ENCODE peak calls at places on chromosomes 5 and 9, in five cellular contexts. T is substantia nigra, W is lower lobe of right lung, J is keratinocyte, B is AG04450. P is an unnamed sample.

GRCh38 chr5:142689081-142689480 is 3.2 kb upstream of the FGF1 start:
- DNase-seq in T (no peak), W (no peak), J (no peak), B (no peak), P (no peak)

GRCh38 chr9:75715360-75715759 is 175.1 kb upstream of the PCSK5 start:
- DNase-seq in T (no peak), W (no peak), J (no peak), B (no peak), P (no peak)

GRCh38 chr5:125196479-125197183 is 450.2 kb upstream of the ZNF608 start:
- DNase-seq in T (no peak), W (no peak), J (no peak), B (no peak), P (no peak)

GRCh38 chr5:119840175-119840574 is 210.8 kb downstream of the FAM170A start:
- DNase-seq in T (no peak), W (no peak), J (no peak), B (no peak), P (no peak)

GRCh38 chr9:136078498-136079011 is 16.5 kb downstream of the NACC2 start:
- DNase-seq in T (no peak), W (peak), J (no peak), B (no peak), P (no peak)

GRCh38 chr9:95082401-95083084 is 235.0 kb downstream of the FANCC start:
- DNase-seq in T (no peak), W (no peak), J (no peak), B (no peak), P (no peak)

GRCh38 chr5:58156977-58157701 is 302.7 kb downstream of the PLK2 start:
- DNase-seq in T (no peak), W (no peak), J (no peak), B (no peak), P (no peak)

GRCh38 chr5:119458911-119459632 is 6.8 kb downstream of the HSD17B4 start:
- DNase-seq in T (no peak), W (no peak), J (no peak), B (no peak), P (no peak)

GRCh38 chr5:180557201-180557809 is 34.0 kb downstream of the SCGB3A1 start:
- DNase-seq in T (no peak), W (no peak), J (no peak), B (no peak), P (no peak)

GRCh38 chr5:55694152-55694830 is 17.8 kb downstream of the SLC38A9 start:
- DNase-seq in T (no peak), W (no peak), J (no peak), B (no peak), P (no peak)

GRCh38 chr9:3177921-3178320 is 334.0 kb upstream of the PUM3 start:
- DNase-seq in T (no peak), W (no peak), J (no peak), B (no peak), P (no peak)

GRCh38 chr5:43704243-43704642 is 101.3 kb downstream of the NNT start:
- DNase-seq in T (no peak), W (no peak), J (no peak), B (no peak), P (no peak)

GRCh38 chr5:141695627-141696180 is 13.7 kb upstream of the ARAP3 start:
- DNase-seq in T (no peak), W (no peak), J (no peak), B (no peak), P (no peak)

GRCh38 chr5:178346607-178347334 is 114.2 kb upstream of the PHYKPL start:
- DNase-seq in T (no peak), W (peak), J (no peak), B (no peak), P (no peak)

GRCh38 chr9:137459147-137459600 is at the start of gene NSMF:
- DNase-seq in T (peak), W (peak), J (no peak), B (peak), P (peak)

GRCh38 chr9:94150890-94151660 is 66.8 kb downstream of the PTPDC1 start:
- DNase-seq in T (no peak), W (no peak), J (no peak), B (no peak), P (no peak)

GRCh38 chr9:649128-650074 is 192.1 kb upstream of the DMRT1 start:
- DNase-seq in T (no peak), W (no peak), J (no peak), B (no peak), P (no peak)

GRCh38 chr5:11197726-11198125 is 436.7 kb upstream of the DAP start:
- DNase-seq in T (no peak), W (no peak), J (no peak), B (no peak), P (no peak)

GRCh38 chr9:76571288-76572204 is 112.6 kb downstream of the GCNT1 start:
- DNase-seq in T (no peak), W (peak), J (no peak), B (no peak), P (no peak)

GRCh38 chr5:127994087-127994660 is 89.4 kb upstream of the SLC12A2 start:
- DNase-seq in T (no peak), W (no peak), J (no peak), B (no peak), P (no peak)

GRCh38 chr5:98957307-98957706 is 28.5 kb upstream of the CHD1 start:
- DNase-seq in T (no peak), W (no peak), J (no peak), B (no peak), P (no peak)

GRCh38 chr5:14684757-14685156 is 20.2 kb downstream of the OTULIN start:
- DNase-seq in T (no peak), W (no peak), J (no peak), B (no peak), P (no peak)

GRCh38 chr5:34008721-34009120 is 871 bp upstream of the AMACR start:
- DNase-seq in T (no peak), W (no peak), J (no peak), B (no peak), P (no peak)

DNA sequence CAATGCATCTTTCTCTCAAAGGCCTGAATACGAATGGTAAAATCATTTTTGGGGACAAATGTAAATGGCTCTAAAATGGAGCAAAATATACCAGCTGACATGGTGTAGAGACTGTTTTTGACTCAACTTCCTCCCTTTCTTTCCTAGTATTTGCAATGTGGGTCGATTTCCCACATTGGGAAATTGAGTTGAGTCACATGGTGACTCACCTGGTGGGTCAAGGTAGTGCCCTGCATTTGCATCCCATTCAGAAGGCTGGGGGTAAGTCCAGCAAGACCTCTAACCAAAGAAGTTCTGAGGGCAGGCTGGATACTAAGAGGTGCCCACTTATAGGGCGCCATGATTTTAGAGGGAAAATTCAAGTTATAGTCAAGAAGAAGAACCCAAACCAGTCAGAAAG is 179.6 kb upstream of the MPDZ start:
- DNase-seq in T (no peak), W (no peak), J (no peak), B (no peak), P (no peak)
- H3K27ac ChIP-seq in T (no peak), W (no peak), J (no peak), B (no peak), P (no peak)

GRCh38 chr5:17216974-17217325 is 481 bp upstream of the BASP1 start:
- DNase-seq in T (no peak), W (peak), J (no peak), B (no peak), P (no peak)
- H3K27ac ChIP-seq in T (no peak), W (peak), J (no peak), B (no peak), P (peak)

GRCh38 chr9:87148391-87149237 is 201.3 kb upstream of the GAS1 start:
- DNase-seq in T (peak), W (peak), J (no peak), B (no peak), P (no peak)
- H3K27ac ChIP-seq in T (peak), W (peak), J (peak), B (peak), P (no peak)

GRCh38 chr9:121313458-121314152 is 45.6 kb downstream of the GSN start:
- DNase-seq in T (no peak), W (peak), J (no peak), B (no peak), P (no peak)
- H3K27ac ChIP-seq in T (no peak), W (peak), J (no peak), B (no peak), P (no peak)

GRCh38 chr5:103258957-103259704 is 568 bp downstream of the MACIR start:
- DNase-seq in T (peak), W (peak), J (no peak), B (no peak), P (no peak)

GRCh38 chr5:103263054-103263453 is 4.5 kb downstream of the MACIR start:
- DNase-seq in T (no peak), W (no peak), J (no peak), B (no peak), P (no peak)

GRCh38 chr5:103259705-103260355 is 1.3 kb downstream of the MACIR start:
- DNase-seq in T (no peak), W (no peak), J (no peak), B (no peak), P (no peak)

GRCh38 chr5:103262422-103262871 is 3.9 kb downstream of the MACIR start:
- DNase-seq in T (no peak), W (no peak), J (no peak), B (no peak), P (no peak)

GRCh38 chr5:103260951-103261350 is 2.4 kb downstream of the MACIR start:
- DNase-seq in T (no peak), W (no peak), J (no peak), B (no peak), P (no peak)
- H3K27ac ChIP-seq in T (no peak), W (no peak), J (no peak), B (no peak), P (no peak)

DNA sequence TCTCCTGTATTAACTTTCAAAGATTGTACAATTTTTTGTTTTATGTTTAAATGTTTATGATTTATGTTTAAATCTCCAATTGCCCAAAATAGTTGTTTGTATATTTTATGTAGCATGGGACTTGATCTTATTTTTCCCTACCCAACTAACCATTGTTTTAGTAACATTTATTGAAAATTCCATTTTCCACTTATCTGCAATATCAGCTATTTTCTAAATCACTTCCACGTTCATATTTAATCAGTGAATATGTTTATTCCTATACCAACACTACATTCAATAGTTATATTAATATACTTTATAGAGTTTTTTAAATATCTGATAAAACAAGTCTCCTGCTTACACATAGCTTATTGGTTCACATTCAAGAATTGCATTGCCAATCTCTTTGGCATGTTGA is 532.2 kb downstream of the CHSY3 start:
- DNase-seq in T (no peak), W (no peak), J (no peak), B (no peak), P (no peak)
- H3K27ac ChIP-seq in T (no peak), W (no peak), J (no peak), B (no peak), P (no peak)

GRCh38 chr5:36575367-36575781 is 31.0 kb upstream of the SLC1A3 start:
- DNase-seq in T (no peak), W (no peak), J (peak), B (no peak), P (peak)
- H3K27ac ChIP-seq in T (no peak), W (no peak), J (peak), B (no peak), P (peak)

DNA sequence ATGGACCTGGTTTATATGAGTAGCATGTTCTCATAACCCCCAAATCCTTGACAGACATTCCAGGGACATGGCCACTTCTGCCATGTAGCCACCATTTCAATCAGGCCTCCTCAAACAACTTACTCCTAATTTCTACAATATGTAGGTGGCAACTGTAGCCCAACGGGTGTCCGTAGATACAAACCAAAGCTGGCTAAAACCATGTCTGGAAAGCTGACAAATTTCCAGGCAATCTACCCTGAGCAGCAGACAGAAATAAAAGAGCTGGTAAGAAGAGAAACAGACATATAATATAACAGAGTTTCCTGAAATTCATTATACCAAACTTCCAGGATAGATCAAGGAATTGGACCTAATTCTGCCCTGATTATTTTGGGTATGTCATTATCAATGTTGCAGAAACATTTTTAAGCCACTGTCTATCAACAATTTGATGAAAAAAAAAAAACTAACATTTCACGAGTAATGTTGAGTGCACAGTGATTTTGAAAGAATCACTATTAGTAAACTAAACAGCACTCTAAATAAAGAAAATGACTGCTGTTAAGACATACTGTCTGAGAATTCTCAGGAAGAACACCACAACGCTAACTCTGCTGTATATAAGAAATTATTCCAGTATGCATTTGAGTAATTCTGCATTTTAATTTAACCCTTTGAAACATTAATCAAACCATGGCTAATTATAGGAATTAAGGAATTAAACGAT is 40.6 kb downstream of the EBF1 start:
- DNase-seq in T (no peak), W (no peak), J (no peak), B (no peak), P (no peak)
- H3K27ac ChIP-seq in T (no peak), W (no peak), J (no peak), B (no peak), P (no peak)

P was measured in epithelial cell of prostate.